ENCODE peak calls at places on chromosome 14, in six cellular contexts. Q is NB4, J is A549, L is tibial nerve, Z is fibroblast of pulmonary artery, P is cardiac fibroblast. I is an unnamed sample.

GRCh38 chr14:104306450-104307040 is 168.2 kb downstream of the KIF26A start:
- DNase-seq in Q (no peak), P (no peak), J (no peak), Z (no peak), L (no peak), I (no peak)

GRCh38 chr14:47039336-47039735 is 387.8 kb upstream of the RPL10L start:
- DNase-seq in P (no peak), Z (no peak), L (no peak), J (no peak), Q (no peak), I (no peak)

GRCh38 chr14:50319721-50320120 is 7.6 kb downstream of the DMAC2L start:
- DNase-seq in J (no peak), P (peak), Q (no peak), Z (no peak), L (no peak), I (no peak)

GRCh38 chr14:68449565-68450295 is 343.1 kb downstream of the ZFP36L1 start:
- DNase-seq in J (no peak), Z (no peak), L (no peak), Q (no peak), P (peak), I (peak)

GRCh38 chr14:81042431-81042830 is 87.0 kb downstream of the TSHR start:
- DNase-seq in Q (no peak), L (no peak), J (no peak), Z (no peak), P (no peak), I (no peak)

GRCh38 chr14:91477388-91477787 is 32.7 kb downstream of the PPP4R3A start:
- DNase-seq in P (no peak), L (no peak), Z (no peak), J (no peak), Q (no peak), I (no peak)

GRCh38 chr14:22813145-22813544 is 2.1 kb downstream of the SLC7A7 start:
- DNase-seq in P (no peak), L (no peak), J (no peak), Q (no peak), Z (no peak), I (no peak)

GRCh38 chr14:104192883-104193245 is 54.5 kb downstream of the KIF26A start:
- DNase-seq in J (no peak), P (no peak), L (no peak), Q (no peak), Z (no peak), I (no peak)

GRCh38 chr14:55572578-55572977 is 7.4 kb upstream of the KTN1 start:
- DNase-seq in P (no peak), Z (peak), L (no peak), Q (no peak), J (no peak), I (no peak)

GRCh38 chr14:89288114-89288513 is 128.9 kb downstream of the FOXN3 start:
- DNase-seq in L (no peak), Q (no peak), J (no peak), Z (no peak), P (no peak), I (no peak)

GRCh38 chr14:51203881-51204280 is 36.2 kb upstream of the TMX1 start:
- DNase-seq in Q (peak), J (no peak), Z (no peak), P (no peak), L (no peak), I (no peak)

GRCh38 chr14:74673768-74674167 is 39.1 kb downstream of the AREL1 start:
- DNase-seq in L (no peak), J (no peak), P (no peak), Q (no peak), Z (no peak), I (no peak)

GRCh38 chr14:103517626-103518415 is 4.8 kb downstream of the CKB start:
- DNase-seq in L (no peak), Q (peak), P (no peak), J (no peak), Z (no peak), I (no peak)

GRCh38 chr14:40574780-40575179 is 1031.9 kb upstream of the LRFN5 start:
- DNase-seq in L (no peak), J (no peak), Q (no peak), P (no peak), Z (no peak), I (no peak)

GRCh38 chr14:49691031-49691430 is 1.9 kb upstream of the KLHDC1 start:
- DNase-seq in Z (no peak), P (no peak), J (no peak), Q (no peak), L (no peak), I (no peak)

GRCh38 chr14:73209943-73210342 is 27.4 kb upstream of the PAPLN start:
- DNase-seq in L (no peak), P (peak), Z (peak), Q (no peak), J (no peak), I (no peak)

GRCh38 chr14:30966415-30967363 is 58.8 kb upstream of the AP4S1 start:
- DNase-seq in L (no peak), Z (peak), Q (peak), P (no peak), J (peak), I (no peak)

GRCh38 chr14:91482278-91483023 is 27.7 kb downstream of the PPP4R3A start:
- DNase-seq in Q (peak), P (peak), J (no peak), Z (peak), L (no peak), I (no peak)

GRCh38 chr14:63493246-63493645 is 49.9 kb downstream of the PPP2R5E start:
- DNase-seq in Q (peak), J (no peak), P (peak), Z (peak), L (no peak), I (peak)
- TF ChIP-seq CTCF in Q (no peak), J (peak), P (no peak), Z (peak), L (no peak), I (peak)

GRCh38 chr14:102207831-102208365 is 68.2 kb downstream of the WDR20 start:
- DNase-seq in P (no peak), J (no peak), Q (no peak), Z (no peak), L (no peak), I (no peak)

GRCh38 chr14:102208741-102209140 is 69.0 kb downstream of the WDR20 start:
- DNase-seq in P (no peak), Q (no peak), L (no peak), J (no peak), Z (no peak), I (no peak)

GRCh38 chr14:102211240-102211639 is 71.5 kb downstream of the WDR20 start:
- DNase-seq in Q (no peak), L (no peak), P (no peak), J (no peak), Z (no peak), I (no peak)

GRCh38 chr14:102210421-102211042 is 70.8 kb downstream of the WDR20 start:
- DNase-seq in Q (peak), L (no peak), P (no peak), Z (no peak), J (no peak), I (no peak)

GRCh38 chr14:102209224-102209966 is 69.7 kb downstream of the WDR20 start:
- DNase-seq in Q (no peak), L (peak), P (peak), Z (peak), J (peak), I (peak)
- TF ChIP-seq CTCF in Q (no peak), L (peak), P (peak), Z (peak), J (peak), I (peak)

GRCh38 chr14:92513204-92513965 is at the start of gene RIN3:
- DNase-seq in J (peak), P (peak), Z (peak), Q (peak), L (no peak), I (peak)

GRCh38 chr14:92511472-92512247 is 1.9 kb upstream of the RIN3 start:
- DNase-seq in Z (peak), Q (no peak), L (no peak), P (peak), J (peak), I (peak)

GRCh38 chr14:92513966-92514843 is 624 bp downstream of the RIN3 start:
- DNase-seq in Z (peak), L (no peak), Q (peak), J (peak), P (peak), I (no peak)

GRCh38 chr14:92510972-92511371 is 2.6 kb upstream of the RIN3 start:
- DNase-seq in Z (no peak), Q (no peak), L (no peak), J (no peak), P (no peak), I (no peak)

GRCh38 chr14:92512807-92513203 is 776 bp upstream of the RIN3 start:
- DNase-seq in Z (no peak), Q (no peak), P (no peak), L (no peak), J (no peak), I (no peak)
- TF ChIP-seq CTCF in Z (no peak), Q (no peak), P (no peak), L (no peak), J (no peak), I (no peak)

GRCh38 chr14:32933623-32933942 is 5.1 kb upstream of the NPAS3 start:
- DNase-seq in J (no peak), P (peak), L (no peak), Q (no peak), Z (peak), I (peak)
- TF ChIP-seq CTCF in J (no peak), P (peak), L (peak), Q (no peak), Z (peak), I (peak)

GRCh38 chr14:60515244-60515695 is 6.3 kb downstream of the SIX6 start:
- DNase-seq in J (no peak), L (no peak), Q (no peak), P (no peak), Z (no peak), I (no peak)

GRCh38 chr14:60510976-60511599 is 2.1 kb downstream of the SIX6 start:
- DNase-seq in Q (no peak), P (no peak), L (no peak), Z (no peak), J (no peak), I (no peak)

GRCh38 chr14:60515696-60516284 is 6.8 kb downstream of the SIX6 start:
- DNase-seq in L (no peak), J (no peak), Z (no peak), Q (no peak), P (no peak), I (no peak)

GRCh38 chr14:60512952-60513554 is 4.1 kb downstream of the SIX6 start:
- DNase-seq in J (no peak), L (no peak), P (no peak), Q (no peak), Z (no peak), I (no peak)

GRCh38 chr14:60514378-60515243 is 5.7 kb downstream of the SIX6 start:
- DNase-seq in L (peak), Z (no peak), Q (no peak), P (no peak), J (peak), I (peak)
- TF ChIP-seq CTCF in L (peak), Z (no peak), Q (no peak), P (no peak), J (peak), I (peak)

GRCh38 chr14:64465856-64466554 is 706 bp downstream of the AKAP5 start:
- DNase-seq in P (peak), Z (peak), J (peak), Q (peak), L (peak), I (peak)
- TF ChIP-seq CTCF in P (peak), Z (peak), J (no peak), Q (no peak), L (no peak), I (no peak)

GRCh38 chr14:101071493-101071891 is 168.0 kb upstream of the RTL1 start:
- DNase-seq in Z (no peak), L (no peak), Q (no peak), J (no peak), P (no peak), I (no peak)
- TF ChIP-seq CTCF in Z (no peak), L (no peak), Q (no peak), J (no peak), P (no peak), I (no peak)

I was measured in A673.